ENCODE peak calls at places on chromosome 9, in seven cellular contexts. I is body of pancreas, V is ovary, J is cardiac fibroblast, O is kidney epithelial cell, M is AG09309, L is cardiac muscle cell. F is an unnamed sample.

GRCh38 chr9:82593436-82593835 is 469.5 kb downstream of the RASEF start:
- DNase-seq in I (no peak), V (no peak), J (no peak), O (no peak), M (no peak), L (no peak), F (no peak)

GRCh38 chr9:7799234-7799933 is at the start of gene DMAC1:
- DNase-seq in I (peak; percentile 75), V (peak; percentile 60), J (peak; percentile 89), O (peak; percentile 56), M (peak; percentile 48), L (peak; percentile 90), F (peak; percentile 51)

GRCh38 chr9:91276513-91276912 is 85.2 kb downstream of the AUH start:
- DNase-seq in I (no peak), V (no peak), J (peak; percentile 4), O (no peak), M (no peak), L (no peak), F (no peak)

GRCh38 chr9:107906074-107906473 is 416.5 kb upstream of the KLF4 start:
- DNase-seq in I (no peak), V (no peak), J (no peak), O (no peak), M (no peak), L (no peak), F (no peak)

GRCh38 chr9:123702477-123702876 is 227.4 kb downstream of the DENND1A start:
- DNase-seq in I (no peak), V (no peak), J (no peak), O (no peak), M (no peak), L (no peak), F (no peak)

GRCh38 chr9:96495341-96495740 is 45.4 kb downstream of the HABP4 start:
- DNase-seq in I (no peak), V (no peak), J (peak; percentile 79), O (no peak), M (peak; percentile 83), L (no peak), F (peak; percentile 82)

GRCh38 chr9:89677696-89678393 is 73.0 kb downstream of the GADD45G start:
- DNase-seq in I (peak; percentile 65), V (no peak), J (no peak), O (no peak), M (no peak), L (no peak), F (no peak)

GRCh38 chr9:136010615-136011341 is 49.6 kb upstream of the UBAC1 start:
- DNase-seq in I (no peak), V (no peak), J (no peak), O (no peak), M (no peak), L (no peak), F (no peak)

DNA sequence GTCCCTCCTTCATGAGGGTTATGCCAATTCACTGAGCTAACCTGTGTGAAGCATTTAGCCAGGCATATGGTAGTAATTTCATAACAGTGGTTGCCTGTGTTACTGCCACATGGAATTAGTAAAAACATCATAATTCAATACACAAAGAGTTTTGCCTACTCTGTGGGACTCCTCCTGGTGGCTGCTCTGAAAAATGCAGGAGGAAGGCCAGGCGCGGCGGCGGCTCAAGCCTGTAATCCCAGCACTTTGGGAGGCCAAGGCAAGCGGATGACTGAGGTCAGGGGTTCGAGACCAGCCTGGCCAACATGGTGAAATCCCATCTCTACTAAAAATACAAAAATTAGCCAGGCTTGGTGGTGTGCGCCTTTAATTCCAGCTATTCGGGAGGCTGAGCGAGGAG is 547.3 kb downstream of the CDK5RAP2 start:
- DNase-seq in I (no peak), V (no peak), J (no peak), O (no peak), M (peak; percentile 8), L (no peak), F (no peak)
- TF ChIP-seq CTCF in I (no peak), V (no peak), J (no peak), O (no peak), M (peak; percentile 23), L (no peak), F (peak; percentile 23)

GRCh38 chr9:116737137-116737546 is 50.0 kb downstream of the TRIM32 start:
- DNase-seq in I (peak; percentile 82), V (peak; percentile 37), J (peak; percentile 78), O (peak; percentile 42), M (peak; percentile 13), L (peak; percentile 94), F (peak; percentile 8)
- TF ChIP-seq CTCF in I (peak; percentile 80), V (no peak), J (peak; percentile 98), O (peak; percentile 97), M (peak; percentile 98), L (peak; percentile 98), F (peak; percentile 96)

DNA sequence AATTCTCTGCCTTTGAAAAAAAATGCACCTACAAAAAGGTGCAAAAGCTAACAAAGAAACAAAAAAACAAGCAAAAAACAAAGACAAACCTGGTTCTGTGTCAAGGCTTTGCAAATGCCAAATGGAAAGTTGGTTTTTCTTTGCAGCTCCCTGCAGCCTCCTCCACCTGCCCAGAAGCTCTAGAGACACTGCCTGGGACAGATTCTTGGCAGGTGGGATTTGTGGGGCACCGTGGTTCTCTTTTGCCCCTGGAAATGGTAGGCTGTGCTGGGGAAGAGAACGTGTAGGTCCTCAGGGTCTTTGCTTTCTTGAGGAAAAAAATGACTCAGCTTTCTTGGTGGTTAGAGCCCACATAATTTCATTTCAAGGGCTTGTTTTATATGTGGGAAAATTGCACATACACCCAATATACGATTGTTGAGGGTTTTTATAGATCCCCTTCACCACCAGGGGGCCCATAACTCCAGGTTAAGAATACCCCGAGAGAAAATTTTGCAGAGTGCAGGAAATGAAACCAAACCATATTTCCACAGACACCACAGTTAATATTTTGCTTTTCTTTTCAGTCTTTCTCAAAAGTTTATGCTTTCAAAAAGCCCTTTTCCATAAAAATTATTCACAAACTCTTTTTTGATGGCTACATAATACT is 58.7 kb downstream of the NXNL2 start:
- DNase-seq in I (peak; percentile 54), V (peak; percentile 66), J (peak; percentile 84), O (no peak), M (no peak), L (peak; percentile 61), F (no peak)
- TF ChIP-seq CTCF in I (peak; percentile 68), V (peak; percentile 14), J (peak; percentile 70), O (peak; percentile 62), M (peak; percentile 65), L (peak; percentile 63), F (peak; percentile 61)

GRCh38 chr9:22005700-22006605 is 3.2 kb downstream of the CDKN2B start:
- DNase-seq in I (no peak), V (no peak), J (no peak), O (no peak), M (no peak), L (no peak), F (no peak)

GRCh38 chr9:22009563-22009867 is 410 bp upstream of the CDKN2B start:
- DNase-seq in I (no peak), V (no peak), J (no peak), O (no peak), M (no peak), L (no peak), F (no peak)

GRCh38 chr9:22010881-22011625 is 1.9 kb upstream of the CDKN2B start:
- DNase-seq in I (no peak), V (no peak), J (peak; percentile 58), O (no peak), M (no peak), L (peak; percentile 86), F (no peak)

GRCh38 chr9:22005083-22005699 is 3.9 kb downstream of the CDKN2B start:
- DNase-seq in I (no peak), V (no peak), J (no peak), O (no peak), M (no peak), L (peak; percentile 13), F (no peak)

DNA sequence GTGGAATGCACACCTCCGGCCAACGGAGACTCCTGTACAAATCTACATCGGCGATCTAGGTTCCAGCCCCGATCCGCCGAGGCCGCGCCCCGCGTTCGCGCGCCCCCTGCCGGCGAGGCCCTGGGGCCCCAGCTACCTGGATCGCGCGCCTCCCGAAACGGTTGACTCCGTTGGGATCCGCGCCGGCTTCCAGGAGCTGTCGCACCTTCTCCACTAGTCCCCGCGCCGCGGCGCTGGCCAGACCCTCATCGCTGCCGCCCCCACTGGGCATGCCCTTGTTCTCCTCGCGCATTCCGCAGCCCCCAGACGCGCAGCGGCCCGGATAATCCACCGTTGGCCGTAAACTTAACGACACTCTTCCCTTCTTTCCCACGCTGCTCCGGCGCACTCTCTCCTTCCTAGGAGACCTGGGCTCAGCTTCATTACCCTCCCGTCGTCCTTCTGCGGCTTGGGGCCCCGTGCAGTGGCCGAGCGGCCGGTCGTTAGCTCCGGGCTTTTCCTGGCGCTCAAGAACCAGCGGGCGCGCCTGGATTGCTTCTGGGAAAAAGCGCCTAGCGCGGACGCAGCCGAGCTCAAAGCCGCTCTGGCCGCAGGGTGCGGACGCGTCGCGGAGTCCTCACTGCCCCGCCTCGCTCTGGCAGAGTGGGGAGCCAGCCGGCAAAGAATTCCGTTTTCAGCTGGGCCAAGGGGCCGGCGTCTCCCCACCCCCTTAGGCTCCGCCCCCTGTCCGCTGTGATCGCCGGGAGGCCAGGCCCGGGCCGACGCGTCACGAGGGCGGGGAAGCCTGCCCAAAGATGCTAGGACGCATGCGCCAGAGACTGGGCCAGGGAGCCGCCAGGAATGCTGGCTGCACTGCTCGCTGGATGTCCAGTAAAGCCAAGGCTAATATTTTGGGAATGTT is at the start of gene CDKN2B:
- DNase-seq in I (peak; percentile 97), V (peak; percentile 91), J (peak; percentile 98), O (peak; percentile 70), M (peak; percentile 87), L (peak; percentile 96), F (peak; percentile 95)
- TF ChIP-seq CTCF in I (peak; percentile 81), V (peak; percentile 54), J (peak; percentile 57), O (peak; percentile 51), M (peak; percentile 65), L (peak; percentile 97), F (peak; percentile 60)

GRCh38 chr9:121786543-121786948 is 135.1 kb downstream of the DAB2IP start:
- DNase-seq in I (no peak), V (no peak), J (no peak), O (no peak), M (no peak), L (no peak), F (no peak)

GRCh38 chr9:121783523-121784507 is 132.4 kb downstream of the DAB2IP start:
- DNase-seq in I (no peak), V (no peak), J (no peak), O (no peak), M (no peak), L (no peak), F (no peak)

GRCh38 chr9:121785673-121786542 is 134.5 kb downstream of the DAB2IP start:
- DNase-seq in I (no peak), V (no peak), J (no peak), O (no peak), M (no peak), L (no peak), F (no peak)

GRCh38 chr9:121783126-121783522 is 131.7 kb downstream of the DAB2IP start:
- DNase-seq in I (no peak), V (no peak), J (no peak), O (no peak), M (no peak), L (no peak), F (no peak)

GRCh38 chr9:121784706-121785426 is 133.4 kb downstream of the DAB2IP start:
- DNase-seq in I (no peak), V (no peak), J (no peak), O (no peak), M (no peak), L (no peak), F (no peak)
- TF ChIP-seq CTCF in I (no peak), V (no peak), J (no peak), O (no peak), M (no peak), L (no peak), F (no peak)